ENCODE peak calls at places on chromosomes 7 and 10, in nine cellular contexts. One of them, this sample, is unnamed.

GRCh38 chr10:132748545-132749427 is 37.2 kb downstream of the NKX6-2 start:
- DNase-seq in neural progenitor cell: no peak
- DNase-seq in A673: no peak
- DNase-seq in AG04450: no peak
- DNase-seq in bronchial epithelial cell: no peak
- DNase-seq in K562: no peak
- DNase-seq in GM20000: no peak
- DNase-seq in Peyer's patch: no peak
- DNase-seq in CD8-positive, alpha-beta T cell: no peak
- DNase-seq in this sample: no peak

GRCh38 chr10:11440250-11441150 is 170.9 kb downstream of the USP6NL start:
- DNase-seq in neural progenitor cell: no peak
- DNase-seq in bronchial epithelial cell: no peak
- DNase-seq in K562: no peak
- DNase-seq in A673: no peak
- DNase-seq in AG04450: no peak
- DNase-seq in Peyer's patch: no peak
- DNase-seq in CD8-positive, alpha-beta T cell: no peak
- DNase-seq in GM20000: peak; percentile 50
- DNase-seq in this sample: no peak

GRCh38 chr10:63264852-63265617 is 131.9 kb downstream of the NRBF2 start:
- DNase-seq in K562: peak; percentile 91
- DNase-seq in A673: peak; percentile 80
- DNase-seq in bronchial epithelial cell: peak; percentile 57
- DNase-seq in Peyer's patch: peak; percentile 65
- DNase-seq in AG04450: no peak
- DNase-seq in GM20000: peak; percentile 15
- DNase-seq in CD8-positive, alpha-beta T cell: no peak
- DNase-seq in neural progenitor cell: peak; percentile 51
- DNase-seq in this sample: no peak

GRCh38 chr10:78844956-78845355 is 223.8 kb upstream of the ZMIZ1 start:
- DNase-seq in bronchial epithelial cell: no peak
- DNase-seq in AG04450: no peak
- DNase-seq in K562: no peak
- DNase-seq in GM20000: no peak
- DNase-seq in A673: no peak
- DNase-seq in CD8-positive, alpha-beta T cell: no peak
- DNase-seq in neural progenitor cell: no peak
- DNase-seq in Peyer's patch: no peak
- DNase-seq in this sample: no peak

GRCh38 chr7:139482662-139483466 is 609 bp downstream of the KLRG2 start:
- DNase-seq in AG04450: no peak
- DNase-seq in A673: peak; percentile 16
- DNase-seq in K562: no peak
- DNase-seq in neural progenitor cell: peak; percentile 70
- DNase-seq in GM20000: no peak
- DNase-seq in bronchial epithelial cell: no peak
- DNase-seq in Peyer's patch: no peak
- DNase-seq in CD8-positive, alpha-beta T cell: no peak
- DNase-seq in this sample: peak; percentile 47

GRCh38 chr7:137878333-137878961 is 31.7 kb upstream of the DGKI start:
- DNase-seq in A673: no peak
- DNase-seq in AG04450: no peak
- DNase-seq in Peyer's patch: peak; percentile 21
- DNase-seq in neural progenitor cell: no peak
- DNase-seq in K562: peak; percentile 54
- DNase-seq in bronchial epithelial cell: no peak
- DNase-seq in GM20000: no peak
- DNase-seq in CD8-positive, alpha-beta T cell: no peak
- DNase-seq in this sample: no peak

GRCh38 chr10:85612378-85612775 is 754.2 kb downstream of the GRID1 start:
- DNase-seq in bronchial epithelial cell: no peak
- DNase-seq in GM20000: no peak
- DNase-seq in K562: no peak
- DNase-seq in A673: no peak
- DNase-seq in neural progenitor cell: no peak
- DNase-seq in CD8-positive, alpha-beta T cell: peak; percentile 15
- DNase-seq in Peyer's patch: peak; percentile 27
- DNase-seq in AG04450: no peak
- DNase-seq in this sample: no peak

GRCh38 chr7:104397442-104397841 is 69.0 kb downstream of the LHFPL3 start:
- DNase-seq in K562: no peak
- DNase-seq in neural progenitor cell: no peak
- DNase-seq in GM20000: no peak
- DNase-seq in AG04450: no peak
- DNase-seq in bronchial epithelial cell: no peak
- DNase-seq in Peyer's patch: no peak
- DNase-seq in CD8-positive, alpha-beta T cell: no peak
- DNase-seq in A673: no peak
- DNase-seq in this sample: no peak

GRCh38 chr7:36942062-36942461 is 217.8 kb upstream of the AOAH start:
- DNase-seq in neural progenitor cell: no peak
- DNase-seq in K562: no peak
- DNase-seq in bronchial epithelial cell: no peak
- DNase-seq in AG04450: no peak
- DNase-seq in A673: no peak
- DNase-seq in GM20000: no peak
- DNase-seq in CD8-positive, alpha-beta T cell: no peak
- DNase-seq in Peyer's patch: no peak
- DNase-seq in this sample: no peak

GRCh38 chr10:87636313-87636915 is 23.3 kb upstream of the PAPSS2 start:
- DNase-seq in K562: no peak
- DNase-seq in neural progenitor cell: no peak
- DNase-seq in CD8-positive, alpha-beta T cell: no peak
- DNase-seq in bronchial epithelial cell: no peak
- DNase-seq in A673: no peak
- DNase-seq in AG04450: no peak
- DNase-seq in GM20000: no peak
- DNase-seq in Peyer's patch: no peak
- DNase-seq in this sample: no peak

GRCh38 chr7:42385912-42386311 is 148.9 kb upstream of the GLI3 start:
- DNase-seq in bronchial epithelial cell: no peak
- DNase-seq in Peyer's patch: no peak
- DNase-seq in K562: no peak
- DNase-seq in GM20000: no peak
- DNase-seq in CD8-positive, alpha-beta T cell: no peak
- DNase-seq in neural progenitor cell: no peak
- DNase-seq in A673: peak; percentile 19
- DNase-seq in AG04450: no peak
- DNase-seq in this sample: no peak

GRCh38 chr10:3791974-3792633 is 7.1 kb upstream of the KLF6 start:
- DNase-seq in A673: no peak
- DNase-seq in neural progenitor cell: no peak
- DNase-seq in CD8-positive, alpha-beta T cell: no peak
- DNase-seq in K562: no peak
- DNase-seq in bronchial epithelial cell: no peak
- DNase-seq in Peyer's patch: no peak
- DNase-seq in AG04450: no peak
- DNase-seq in GM20000: no peak
- DNase-seq in this sample: no peak

GRCh38 chr10:123633106-123633505 is 33.0 kb upstream of the GPR26 start:
- DNase-seq in GM20000: no peak
- DNase-seq in A673: no peak
- DNase-seq in K562: no peak
- DNase-seq in neural progenitor cell: no peak
- DNase-seq in CD8-positive, alpha-beta T cell: no peak
- DNase-seq in Peyer's patch: no peak
- DNase-seq in bronchial epithelial cell: no peak
- DNase-seq in AG04450: no peak
- DNase-seq in this sample: no peak

GRCh38 chr10:44981172-44982113 is 2.8 kb upstream of the DEPP1 start:
- DNase-seq in Peyer's patch: no peak
- DNase-seq in A673: no peak
- DNase-seq in AG04450: peak; percentile 58
- DNase-seq in neural progenitor cell: no peak
- DNase-seq in bronchial epithelial cell: peak; percentile 90
- DNase-seq in K562: no peak
- DNase-seq in CD8-positive, alpha-beta T cell: no peak
- DNase-seq in GM20000: peak; percentile 57
- DNase-seq in this sample: no peak

GRCh38 chr7:157673573-157673972 is 336.8 kb downstream of the DNAJB6 start:
- DNase-seq in K562: no peak
- DNase-seq in AG04450: no peak
- DNase-seq in CD8-positive, alpha-beta T cell: no peak
- DNase-seq in bronchial epithelial cell: no peak
- DNase-seq in Peyer's patch: no peak
- DNase-seq in GM20000: no peak
- DNase-seq in neural progenitor cell: no peak
- DNase-seq in A673: no peak
- DNase-seq in this sample: no peak

GRCh38 chr10:101061814-101062230 is at the start of gene KAZALD1:
- DNase-seq in Peyer's patch: no peak
- DNase-seq in K562: no peak
- DNase-seq in neural progenitor cell: no peak
- DNase-seq in GM20000: no peak
- DNase-seq in A673: no peak
- DNase-seq in AG04450: no peak
- DNase-seq in CD8-positive, alpha-beta T cell: no peak
- DNase-seq in bronchial epithelial cell: no peak
- DNase-seq in this sample: no peak

GRCh38 chr7:96004598-96004997 is 232.2 kb downstream of the DYNC1I1 start:
- DNase-seq in K562: no peak
- DNase-seq in A673: peak; percentile 86
- DNase-seq in AG04450: no peak
- DNase-seq in neural progenitor cell: no peak
- DNase-seq in CD8-positive, alpha-beta T cell: no peak
- DNase-seq in GM20000: no peak
- DNase-seq in bronchial epithelial cell: no peak
- DNase-seq in Peyer's patch: no peak
- DNase-seq in this sample: no peak
- TF ChIP-seq CTCF in K562: no peak
- TF ChIP-seq CTCF in A673: peak; percentile 52
- TF ChIP-seq CTCF in AG04450: no peak
- TF ChIP-seq CTCF in neural progenitor cell: peak; percentile 12
- TF ChIP-seq CTCF in CD8-positive, alpha-beta T cell: no peak
- TF ChIP-seq CTCF in GM20000: no peak
- TF ChIP-seq CTCF in bronchial epithelial cell: no peak
- TF ChIP-seq CTCF in Peyer's patch: no peak
- TF ChIP-seq CTCF in this sample: no peak

GRCh38 chr10:21021231-21021630 is 124.1 kb upstream of the NEBL start:
- DNase-seq in GM20000: no peak
- DNase-seq in neural progenitor cell: no peak
- DNase-seq in K562: no peak
- DNase-seq in A673: no peak
- DNase-seq in AG04450: no peak
- DNase-seq in bronchial epithelial cell: no peak
- DNase-seq in Peyer's patch: no peak
- DNase-seq in CD8-positive, alpha-beta T cell: no peak
- DNase-seq in this sample: no peak

GRCh38 chr10:21021843-21022594 is 124.9 kb upstream of the NEBL start:
- DNase-seq in CD8-positive, alpha-beta T cell: no peak
- DNase-seq in GM20000: no peak
- DNase-seq in K562: peak; percentile 15
- DNase-seq in A673: no peak
- DNase-seq in Peyer's patch: no peak
- DNase-seq in neural progenitor cell: peak; percentile 37
- DNase-seq in AG04450: no peak
- DNase-seq in bronchial epithelial cell: peak; percentile 19
- DNase-seq in this sample: peak; percentile 6

GRCh38 chr10:21022821-21023220 is 125.7 kb upstream of the NEBL start:
- DNase-seq in Peyer's patch: no peak
- DNase-seq in K562: no peak
- DNase-seq in AG04450: no peak
- DNase-seq in GM20000: no peak
- DNase-seq in A673: no peak
- DNase-seq in bronchial epithelial cell: peak; percentile 91
- DNase-seq in neural progenitor cell: no peak
- DNase-seq in CD8-positive, alpha-beta T cell: no peak
- DNase-seq in this sample: no peak

GRCh38 chr10:21015838-21016237 is 118.7 kb upstream of the NEBL start:
- DNase-seq in CD8-positive, alpha-beta T cell: no peak
- DNase-seq in neural progenitor cell: no peak
- DNase-seq in A673: no peak
- DNase-seq in bronchial epithelial cell: no peak
- DNase-seq in GM20000: no peak
- DNase-seq in AG04450: no peak
- DNase-seq in K562: no peak
- DNase-seq in Peyer's patch: no peak
- DNase-seq in this sample: no peak

DNA sequence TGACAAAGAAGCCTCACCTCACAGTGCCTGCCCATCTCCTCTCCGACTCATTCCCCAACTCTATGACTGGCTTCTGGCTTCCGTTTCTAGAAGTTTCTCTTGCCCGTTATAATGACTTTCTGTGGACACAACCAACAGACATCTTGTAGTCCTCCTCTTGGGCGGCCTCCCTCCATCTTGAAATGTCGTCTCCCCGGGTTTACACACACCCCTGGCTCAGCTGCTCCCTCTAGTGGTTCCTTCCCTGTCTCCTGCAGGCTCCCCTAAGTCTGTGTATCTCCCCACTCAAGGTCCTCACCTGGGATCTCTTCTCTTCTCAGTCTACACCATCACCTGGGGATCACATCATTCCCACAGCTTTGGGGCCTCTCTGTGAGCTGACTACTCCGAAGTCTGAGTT is 123.4 kb upstream of the NEBL start:
- DNase-seq in bronchial epithelial cell: no peak
- DNase-seq in AG04450: no peak
- DNase-seq in A673: peak; percentile 58
- DNase-seq in neural progenitor cell: peak; percentile 44
- DNase-seq in K562: peak; percentile 84
- DNase-seq in GM20000: peak; percentile 51
- DNase-seq in Peyer's patch: no peak
- DNase-seq in CD8-positive, alpha-beta T cell: no peak
- DNase-seq in this sample: peak; percentile 17
- TF ChIP-seq CTCF in bronchial epithelial cell: peak; percentile 37
- TF ChIP-seq CTCF in AG04450: no peak
- TF ChIP-seq CTCF in A673: peak; percentile 75
- TF ChIP-seq CTCF in neural progenitor cell: peak; percentile 51
- TF ChIP-seq CTCF in K562: peak; percentile 76
- TF ChIP-seq CTCF in GM20000: peak; percentile 52
- TF ChIP-seq CTCF in Peyer's patch: no peak
- TF ChIP-seq CTCF in CD8-positive, alpha-beta T cell: no peak
- TF ChIP-seq CTCF in this sample: peak; percentile 15

DNA sequence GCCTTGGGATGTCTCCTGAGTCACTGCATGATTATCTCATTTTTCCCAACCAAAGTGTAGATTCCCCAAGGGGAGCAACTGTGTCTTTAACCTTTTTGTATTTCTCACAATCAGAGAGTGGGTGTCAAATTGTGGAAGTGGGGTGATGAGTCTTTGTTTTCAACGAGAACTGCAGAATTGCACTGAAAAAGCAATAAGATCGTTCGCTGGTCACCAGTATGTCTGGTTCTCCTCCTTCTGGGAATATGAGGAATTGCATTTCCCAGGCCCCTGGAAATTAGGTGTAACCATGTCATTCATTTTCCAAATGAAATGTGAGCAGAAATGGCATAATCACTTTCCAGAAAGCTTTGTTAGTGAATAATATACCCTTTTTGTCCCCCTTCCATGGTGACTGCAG is 326.9 kb downstream of the GPAM start:
- DNase-seq in bronchial epithelial cell: no peak
- DNase-seq in CD8-positive, alpha-beta T cell: no peak
- DNase-seq in Peyer's patch: no peak
- DNase-seq in AG04450: no peak
- DNase-seq in A673: peak; percentile 5
- DNase-seq in GM20000: no peak
- DNase-seq in neural progenitor cell: peak; percentile 27
- DNase-seq in K562: no peak
- DNase-seq in this sample: no peak
- TF ChIP-seq CTCF in bronchial epithelial cell: no peak
- TF ChIP-seq CTCF in CD8-positive, alpha-beta T cell: no peak
- TF ChIP-seq CTCF in Peyer's patch: no peak
- TF ChIP-seq CTCF in AG04450: no peak
- TF ChIP-seq CTCF in A673: peak; percentile 43
- TF ChIP-seq CTCF in GM20000: no peak
- TF ChIP-seq CTCF in neural progenitor cell: peak; percentile 52
- TF ChIP-seq CTCF in K562: no peak
- TF ChIP-seq CTCF in this sample: peak; percentile 59

GRCh38 chr7:3673524-3673923 is 372.5 kb downstream of the SDK1 start:
- DNase-seq in AG04450: no peak
- DNase-seq in CD8-positive, alpha-beta T cell: no peak
- DNase-seq in neural progenitor cell: peak; percentile 72
- DNase-seq in bronchial epithelial cell: peak; percentile 13
- DNase-seq in Peyer's patch: peak; percentile 24
- DNase-seq in K562: peak; percentile 36
- DNase-seq in GM20000: no peak
- DNase-seq in A673: peak; percentile 57
- DNase-seq in this sample: peak; percentile 75
- TF ChIP-seq CTCF in AG04450: peak; percentile 47
- TF ChIP-seq CTCF in CD8-positive, alpha-beta T cell: no peak
- TF ChIP-seq CTCF in neural progenitor cell: peak; percentile 82
- TF ChIP-seq CTCF in bronchial epithelial cell: peak; percentile 34
- TF ChIP-seq CTCF in Peyer's patch: no peak
- TF ChIP-seq CTCF in K562: peak; percentile 45
- TF ChIP-seq CTCF in GM20000: no peak
- TF ChIP-seq CTCF in A673: peak; percentile 69
- TF ChIP-seq CTCF in this sample: peak; percentile 73